ENCODE peak calls at places on chromosome 15, in nine cellular contexts. One of them, this sample, is unnamed.

GRCh38 chr15:74133071-74133702 is 2.8 kb downstream of the ISLR2 start:
- DNase-seq in gastrocnemius medialis: no peak
- DNase-seq in stomach: no peak
- DNase-seq in upper lobe of left lung: peak; percentile 82
- DNase-seq in testis: no peak
- DNase-seq in IMR-90: no peak
- DNase-seq in esophagus squamous epithelium: no peak
- DNase-seq in uterus: no peak
- DNase-seq in transverse colon: no peak
- DNase-seq in this sample: no peak

GRCh38 chr15:75763137-75763611 is 50.5 kb upstream of the CSPG4 start:
- DNase-seq in gastrocnemius medialis: no peak
- DNase-seq in stomach: no peak
- DNase-seq in upper lobe of left lung: no peak
- DNase-seq in testis: no peak
- DNase-seq in IMR-90: no peak
- DNase-seq in esophagus squamous epithelium: no peak
- DNase-seq in uterus: no peak
- DNase-seq in transverse colon: no peak
- DNase-seq in this sample: no peak

GRCh38 chr15:35737521-35737920 is 191.6 kb upstream of the DPH6 start:
- DNase-seq in gastrocnemius medialis: no peak
- DNase-seq in stomach: no peak
- DNase-seq in upper lobe of left lung: no peak
- DNase-seq in testis: no peak
- DNase-seq in IMR-90: peak; percentile 33
- DNase-seq in esophagus squamous epithelium: no peak
- DNase-seq in uterus: no peak
- DNase-seq in transverse colon: no peak
- DNase-seq in this sample: no peak

GRCh38 chr15:98812711-98813441 is 164.5 kb downstream of the IGF1R start:
- DNase-seq in gastrocnemius medialis: no peak
- DNase-seq in stomach: peak; percentile 50
- DNase-seq in upper lobe of left lung: no peak
- DNase-seq in testis: no peak
- DNase-seq in IMR-90: no peak
- DNase-seq in esophagus squamous epithelium: no peak
- DNase-seq in uterus: no peak
- DNase-seq in transverse colon: no peak
- DNase-seq in this sample: no peak

GRCh38 chr15:48516125-48516524 is 129.4 kb downstream of the FBN1 start:
- DNase-seq in gastrocnemius medialis: no peak
- DNase-seq in stomach: no peak
- DNase-seq in upper lobe of left lung: no peak
- DNase-seq in testis: no peak
- DNase-seq in IMR-90: no peak
- DNase-seq in esophagus squamous epithelium: no peak
- DNase-seq in uterus: no peak
- DNase-seq in transverse colon: no peak
- DNase-seq in this sample: no peak

GRCh38 chr15:25439456-25439836 is 622 bp upstream of the UBE3A start:
- DNase-seq in gastrocnemius medialis: no peak
- DNase-seq in stomach: peak; percentile 27
- DNase-seq in upper lobe of left lung: no peak
- DNase-seq in testis: peak; percentile 32
- DNase-seq in IMR-90: peak; percentile 10
- DNase-seq in esophagus squamous epithelium: no peak
- DNase-seq in uterus: no peak
- DNase-seq in transverse colon: peak; percentile 49
- DNase-seq in this sample: no peak

GRCh38 chr15:66955871-66956585 is 109.4 kb upstream of the SMAD3 start:
- DNase-seq in gastrocnemius medialis: no peak
- DNase-seq in stomach: no peak
- DNase-seq in upper lobe of left lung: no peak
- DNase-seq in testis: no peak
- DNase-seq in IMR-90: peak; percentile 80
- DNase-seq in esophagus squamous epithelium: no peak
- DNase-seq in uterus: no peak
- DNase-seq in transverse colon: no peak
- DNase-seq in this sample: no peak

GRCh38 chr15:77542491-77543001 is 90.2 kb downstream of the LINGO1 start:
- DNase-seq in gastrocnemius medialis: no peak
- DNase-seq in stomach: no peak
- DNase-seq in upper lobe of left lung: peak; percentile 59
- DNase-seq in testis: no peak
- DNase-seq in IMR-90: peak; percentile 53
- DNase-seq in esophagus squamous epithelium: no peak
- DNase-seq in uterus: no peak
- DNase-seq in transverse colon: no peak
- DNase-seq in this sample: no peak

GRCh38 chr15:86839502-86839901 is 759.8 kb downstream of the AGBL1 start:
- DNase-seq in gastrocnemius medialis: no peak
- DNase-seq in stomach: no peak
- DNase-seq in upper lobe of left lung: no peak
- DNase-seq in testis: no peak
- DNase-seq in IMR-90: no peak
- DNase-seq in esophagus squamous epithelium: no peak
- DNase-seq in uterus: no peak
- DNase-seq in transverse colon: no peak
- DNase-seq in this sample: no peak

GRCh38 chr15:93846148-93846547 is 385.2 kb upstream of the MCTP2 start:
- DNase-seq in gastrocnemius medialis: no peak
- DNase-seq in stomach: no peak
- DNase-seq in upper lobe of left lung: no peak
- DNase-seq in testis: no peak
- DNase-seq in IMR-90: no peak
- DNase-seq in esophagus squamous epithelium: no peak
- DNase-seq in uterus: no peak
- DNase-seq in transverse colon: no peak
- DNase-seq in this sample: no peak

GRCh38 chr15:90481023-90481422 is 48.7 kb upstream of the CRTC3 start:
- DNase-seq in gastrocnemius medialis: no peak
- DNase-seq in stomach: no peak
- DNase-seq in upper lobe of left lung: no peak
- DNase-seq in testis: no peak
- DNase-seq in IMR-90: no peak
- DNase-seq in esophagus squamous epithelium: no peak
- DNase-seq in uterus: no peak
- DNase-seq in transverse colon: peak; percentile 21
- DNase-seq in this sample: no peak

GRCh38 chr15:45448516-45448915 is 70.2 kb upstream of the GATM start:
- DNase-seq in gastrocnemius medialis: no peak
- DNase-seq in stomach: no peak
- DNase-seq in upper lobe of left lung: no peak
- DNase-seq in testis: no peak
- DNase-seq in IMR-90: peak; percentile 28
- DNase-seq in esophagus squamous epithelium: no peak
- DNase-seq in uterus: no peak
- DNase-seq in transverse colon: peak; percentile 69
- DNase-seq in this sample: no peak

GRCh38 chr15:52805351-52806283 is 15.5 kb upstream of the ONECUT1 start:
- DNase-seq in gastrocnemius medialis: no peak
- DNase-seq in stomach: no peak
- DNase-seq in upper lobe of left lung: peak; percentile 84
- DNase-seq in testis: peak; percentile 62
- DNase-seq in IMR-90: no peak
- DNase-seq in esophagus squamous epithelium: no peak
- DNase-seq in uterus: no peak
- DNase-seq in transverse colon: no peak
- DNase-seq in this sample: no peak

GRCh38 chr15:90664650-90665287 is 52.4 kb upstream of the BLM start:
- DNase-seq in gastrocnemius medialis: peak; percentile 47
- DNase-seq in stomach: no peak
- DNase-seq in upper lobe of left lung: no peak
- DNase-seq in testis: peak; percentile 75
- DNase-seq in IMR-90: peak; percentile 31
- DNase-seq in esophagus squamous epithelium: no peak
- DNase-seq in uterus: peak; percentile 39
- DNase-seq in transverse colon: peak; percentile 31
- DNase-seq in this sample: peak; percentile 55

GRCh38 chr15:29593086-29593485 is 229.2 kb downstream of the TJP1 start:
- DNase-seq in gastrocnemius medialis: no peak
- DNase-seq in stomach: no peak
- DNase-seq in upper lobe of left lung: no peak
- DNase-seq in testis: no peak
- DNase-seq in IMR-90: no peak
- DNase-seq in esophagus squamous epithelium: no peak
- DNase-seq in uterus: no peak
- DNase-seq in transverse colon: peak; percentile 18
- DNase-seq in this sample: no peak

GRCh38 chr15:45199136-45199810 is 11.5 kb upstream of the SHF start:
- DNase-seq in gastrocnemius medialis: peak; percentile 20
- DNase-seq in stomach: no peak
- DNase-seq in upper lobe of left lung: no peak
- DNase-seq in testis: peak; percentile 49
- DNase-seq in IMR-90: no peak
- DNase-seq in esophagus squamous epithelium: no peak
- DNase-seq in uterus: no peak
- DNase-seq in transverse colon: peak; percentile 47
- DNase-seq in this sample: no peak

GRCh38 chr15:94701281-94701985 is 470.1 kb downstream of the MCTP2 start:
- DNase-seq in gastrocnemius medialis: no peak
- DNase-seq in stomach: no peak
- DNase-seq in upper lobe of left lung: no peak
- DNase-seq in testis: no peak
- DNase-seq in IMR-90: no peak
- DNase-seq in esophagus squamous epithelium: no peak
- DNase-seq in uterus: no peak
- DNase-seq in transverse colon: no peak
- DNase-seq in this sample: no peak

GRCh38 chr15:52796742-52797515 is 6.8 kb upstream of the ONECUT1 start:
- DNase-seq in gastrocnemius medialis: no peak
- DNase-seq in stomach: no peak
- DNase-seq in upper lobe of left lung: no peak
- DNase-seq in testis: no peak
- DNase-seq in IMR-90: no peak
- DNase-seq in esophagus squamous epithelium: no peak
- DNase-seq in uterus: no peak
- DNase-seq in transverse colon: no peak
- DNase-seq in this sample: no peak

DNA sequence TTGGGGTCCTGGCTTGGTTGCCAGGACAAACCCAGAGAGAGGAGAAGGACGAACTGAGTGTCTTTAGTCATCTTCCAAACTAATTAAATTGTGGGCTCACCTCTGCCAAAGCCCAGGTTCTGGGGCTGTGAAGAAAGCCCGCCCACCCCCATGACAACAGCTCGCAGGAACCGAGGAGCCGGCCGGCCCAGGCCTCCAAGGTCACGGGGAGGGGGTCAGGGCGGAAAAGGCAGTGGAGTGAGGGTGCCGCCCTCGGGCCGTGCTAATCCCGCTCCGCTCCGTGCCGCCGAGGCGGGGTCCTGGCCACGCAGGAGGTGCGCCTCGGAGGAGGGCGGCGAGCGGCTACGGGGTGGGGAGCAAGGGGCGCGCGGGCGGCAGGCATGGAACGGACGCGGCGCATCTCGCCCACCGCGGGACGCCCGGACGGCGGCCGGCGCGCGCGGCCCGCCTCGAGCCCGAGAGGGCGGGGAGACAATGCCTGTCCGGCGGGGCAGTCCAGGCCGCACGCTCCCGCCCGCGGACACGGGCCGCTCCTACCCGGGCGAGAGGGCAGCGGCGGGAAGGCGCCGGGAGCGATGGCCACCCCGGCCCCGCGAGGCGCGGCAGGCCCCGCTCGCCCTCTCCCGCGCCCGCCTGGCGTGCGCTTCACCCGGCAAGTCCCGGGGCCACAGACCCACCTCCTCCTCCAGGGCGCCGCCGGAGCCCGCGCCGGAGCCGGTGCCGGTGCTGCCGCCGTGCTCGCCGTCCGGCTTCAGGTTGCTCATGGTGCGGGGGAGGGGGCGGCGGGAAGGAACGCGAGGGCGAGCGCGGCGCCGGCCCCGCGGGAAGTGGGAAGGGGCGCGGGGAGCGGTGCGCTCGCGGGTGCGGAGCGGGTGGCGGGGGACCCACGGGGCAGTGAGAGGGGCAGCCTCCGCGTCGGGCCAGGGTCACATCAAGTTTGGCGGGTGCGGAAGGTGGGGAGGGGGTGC is 549 bp downstream of the RBPMS2 start:
- DNase-seq in gastrocnemius medialis: no peak
- DNase-seq in stomach: peak; percentile 26
- DNase-seq in upper lobe of left lung: peak; percentile 87
- DNase-seq in testis: no peak
- DNase-seq in IMR-90: no peak
- DNase-seq in esophagus squamous epithelium: no peak
- DNase-seq in uterus: peak; percentile 47
- DNase-seq in transverse colon: no peak
- DNase-seq in this sample: peak; percentile 50
- TF ChIP-seq POLR2A in gastrocnemius medialis: no peak
- TF ChIP-seq POLR2A in stomach: no peak
- TF ChIP-seq POLR2A in upper lobe of left lung: no peak
- TF ChIP-seq POLR2A in testis: no peak
- TF ChIP-seq POLR2A in IMR-90: no peak
- TF ChIP-seq POLR2A in esophagus squamous epithelium: no peak
- TF ChIP-seq POLR2A in uterus: no peak
- TF ChIP-seq POLR2A in transverse colon: no peak
- TF ChIP-seq POLR2A in this sample: no peak

DNA sequence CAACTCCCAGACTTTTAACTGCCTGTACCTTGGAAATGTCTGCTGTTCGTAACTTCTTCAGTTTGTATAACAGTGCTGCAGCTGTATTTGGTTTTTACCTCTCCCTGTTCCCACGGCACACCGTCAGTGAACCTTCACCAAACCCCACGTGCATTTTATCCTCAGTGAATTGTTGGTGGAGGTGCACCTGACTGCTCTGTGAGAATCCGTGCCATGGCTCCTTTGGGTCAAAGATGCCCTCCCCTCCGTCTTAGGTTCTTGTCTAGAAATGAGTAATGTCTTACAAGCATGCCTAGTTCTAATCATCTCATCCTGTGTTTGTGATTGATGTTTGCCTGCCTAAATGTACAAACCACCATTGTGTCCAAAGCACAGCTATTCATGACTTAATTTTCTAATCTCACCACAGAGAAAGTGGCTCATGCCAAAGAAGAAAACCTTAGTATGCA is 28.2 kb downstream of the TPM1 start:
- DNase-seq in gastrocnemius medialis: no peak
- DNase-seq in stomach: no peak
- DNase-seq in upper lobe of left lung: no peak
- DNase-seq in testis: no peak
- DNase-seq in IMR-90: no peak
- DNase-seq in esophagus squamous epithelium: no peak
- DNase-seq in uterus: no peak
- DNase-seq in transverse colon: no peak
- DNase-seq in this sample: no peak
- H3K4me1 ChIP-seq in gastrocnemius medialis: no peaks in the 10 kb centered on the region
- H3K4me1 ChIP-seq in stomach: peaks cover 8% of the 10 kb centered on the region
- H3K4me1 ChIP-seq in upper lobe of left lung: peaks cover 3% of the 10 kb centered on the region
- H3K4me1 ChIP-seq in testis: peaks cover 13% of the 10 kb centered on the region
- H3K4me1 ChIP-seq in IMR-90: peaks cover 13% of the 10 kb centered on the region
- H3K4me1 ChIP-seq in esophagus squamous epithelium: no peaks in the 10 kb centered on the region
- H3K4me1 ChIP-seq in uterus: no peaks in the 10 kb centered on the region
- H3K4me1 ChIP-seq in transverse colon: no peaks in the 10 kb centered on the region
- H3K4me1 ChIP-seq in this sample: peaks cover 44% of the 10 kb centered on the region

GRCh38 chr15:30889231-30889630 is 14.5 kb upstream of the FAN1 start:
- DNase-seq in gastrocnemius medialis: no peak
- DNase-seq in stomach: no peak
- DNase-seq in upper lobe of left lung: no peak
- DNase-seq in testis: no peak
- DNase-seq in IMR-90: no peak
- DNase-seq in esophagus squamous epithelium: no peak
- DNase-seq in uterus: no peak
- DNase-seq in transverse colon: no peak
- DNase-seq in this sample: no peak
- H3K36me3 ChIP-seq in gastrocnemius medialis: no peaks in the 10 kb centered on the region
- H3K36me3 ChIP-seq in stomach: no peaks in the 10 kb centered on the region
- H3K36me3 ChIP-seq in upper lobe of left lung: no peaks in the 10 kb centered on the region
- H3K36me3 ChIP-seq in testis: no peaks in the 10 kb centered on the region
- H3K36me3 ChIP-seq in IMR-90: no peaks in the 10 kb centered on the region
- H3K36me3 ChIP-seq in esophagus squamous epithelium: no peaks in the 10 kb centered on the region
- H3K36me3 ChIP-seq in uterus: no peaks in the 10 kb centered on the region
- H3K36me3 ChIP-seq in transverse colon: no peaks in the 10 kb centered on the region
- H3K36me3 ChIP-seq in this sample: no peaks in the 10 kb centered on the region

GRCh38 chr15:40382580-40383456 is at the start of gene KNSTRN:
- DNase-seq in gastrocnemius medialis: peak; percentile 91
- DNase-seq in stomach: peak; percentile 94
- DNase-seq in upper lobe of left lung: peak; percentile 84
- DNase-seq in testis: peak; percentile 97
- DNase-seq in IMR-90: peak; percentile 93
- DNase-seq in esophagus squamous epithelium: peak; percentile 61
- DNase-seq in uterus: peak; percentile 92
- DNase-seq in transverse colon: peak; percentile 94
- DNase-seq in this sample: peak; percentile 90
- TF ChIP-seq POLR2A in gastrocnemius medialis: peak; percentile 29
- TF ChIP-seq POLR2A in stomach: no peak
- TF ChIP-seq POLR2A in upper lobe of left lung: no peak
- TF ChIP-seq POLR2A in testis: no peak
- TF ChIP-seq POLR2A in IMR-90: peak; percentile 62
- TF ChIP-seq POLR2A in esophagus squamous epithelium: no peak
- TF ChIP-seq POLR2A in uterus: peak; percentile 28
- TF ChIP-seq POLR2A in transverse colon: no peak
- TF ChIP-seq POLR2A in this sample: no peak